ENCODE peak calls at places on chromosomes 11 and 22, in five cellular contexts. I is H1, B is A549, W is HepG2, D is K562. H is an unnamed sample.

GRCh38 chr11:21552910-21553309 is 640.0 kb upstream of the ANO5 start:
- DNase-seq in I (no peak), B (no peak), D (no peak), W (no peak), H (no peak)

GRCh38 chr22:38193580-38193979 is 8.2 kb upstream of the MAFF start:
- DNase-seq in I (no peak), B (no peak), D (peak), W (no peak), H (no peak)

GRCh38 chr11:69890476-69890875 is 71.3 kb upstream of the FGF3 start:
- DNase-seq in B (no peak), W (no peak), D (no peak), I (no peak), H (no peak)

GRCh38 chr11:19696073-19696472 is 16.6 kb upstream of the NAV2 start:
- DNase-seq in I (no peak), D (no peak), B (no peak), W (no peak), H (no peak)

GRCh38 chr11:76663461-76663760 is 7.1 kb downstream of the LRRC32 start:
- DNase-seq in B (no peak), W (no peak), D (no peak), I (no peak), H (no peak)

GRCh38 chr22:48751539-48752437 is 1075.9 kb downstream of the BRD1 start:
- DNase-seq in W (no peak), D (no peak), I (no peak), B (no peak), H (no peak)

GRCh38 chr22:40081662-40082061 is 86.9 kb downstream of the FAM83F start:
- DNase-seq in I (no peak), D (peak), W (no peak), B (no peak), H (no peak)

GRCh38 chr11:134150195-134150903 is 73.4 kb downstream of the NCAPD3 start:
- DNase-seq in B (no peak), W (no peak), I (no peak), D (no peak), H (no peak)

GRCh38 chr11:134258577-134258976 is 5.2 kb downstream of the ACAD8 start:
- DNase-seq in D (no peak), I (no peak), B (no peak), W (no peak), H (no peak)

GRCh38 chr11:6655790-6656580 is at the start of gene DCHS1:
- DNase-seq in I (no peak), W (no peak), B (no peak), D (no peak), H (peak)

GRCh38 chr11:83545494-83545893 is 259.3 kb upstream of the CCDC90B start:
- DNase-seq in I (no peak), W (no peak), B (no peak), D (no peak), H (no peak)
- TF ChIP-seq JUN in I (no peak), W (no peak), B (no peak), D (no peak), H (no peak)

DNA sequence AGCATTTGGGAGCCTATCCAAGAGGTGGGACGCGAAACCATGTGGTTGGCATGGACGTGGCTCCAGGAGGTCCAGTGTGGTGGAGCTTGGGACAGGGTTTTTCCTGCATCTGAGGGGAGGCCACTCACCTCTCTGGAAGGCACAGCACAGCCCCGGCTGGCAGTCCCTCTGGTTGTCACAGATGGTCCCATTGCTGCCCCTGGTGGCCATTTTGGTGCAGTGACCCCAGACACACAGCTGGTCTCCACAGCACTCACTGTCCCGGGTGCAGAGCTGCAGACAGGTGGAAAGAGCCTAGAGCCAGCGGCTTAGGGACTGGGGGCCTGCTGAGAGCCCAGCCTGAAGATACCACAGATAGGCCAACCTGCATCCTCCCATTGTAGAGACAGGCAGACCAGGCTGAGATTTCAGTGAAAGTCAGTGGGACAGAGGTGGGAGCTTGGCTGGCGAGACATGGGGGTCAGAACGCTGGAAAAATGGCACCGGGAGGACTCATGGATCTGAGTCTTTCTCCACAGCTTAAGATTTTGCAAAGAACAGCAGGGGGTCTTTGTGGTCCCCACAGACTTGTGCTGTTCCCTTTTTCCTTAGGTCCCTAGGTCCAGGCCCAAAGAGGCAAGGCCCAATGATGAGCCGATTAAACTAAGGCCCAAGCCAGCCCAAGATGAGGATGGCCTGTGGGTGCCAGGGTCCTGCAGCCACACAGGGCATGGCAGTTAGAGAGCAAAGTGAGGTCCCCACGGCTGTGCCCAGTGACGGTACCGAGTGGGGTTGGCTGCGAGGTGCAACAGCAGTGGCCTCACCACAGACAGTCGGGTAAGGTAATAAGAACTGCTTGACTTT is 41.4 kb downstream of the DKK3 start:
- DNase-seq in I (peak), B (peak), W (peak), D (peak), H (peak)
- TF ChIP-seq USF2 in I (no peak), B (no peak), W (no peak), D (no peak), H (no peak)

DNA sequence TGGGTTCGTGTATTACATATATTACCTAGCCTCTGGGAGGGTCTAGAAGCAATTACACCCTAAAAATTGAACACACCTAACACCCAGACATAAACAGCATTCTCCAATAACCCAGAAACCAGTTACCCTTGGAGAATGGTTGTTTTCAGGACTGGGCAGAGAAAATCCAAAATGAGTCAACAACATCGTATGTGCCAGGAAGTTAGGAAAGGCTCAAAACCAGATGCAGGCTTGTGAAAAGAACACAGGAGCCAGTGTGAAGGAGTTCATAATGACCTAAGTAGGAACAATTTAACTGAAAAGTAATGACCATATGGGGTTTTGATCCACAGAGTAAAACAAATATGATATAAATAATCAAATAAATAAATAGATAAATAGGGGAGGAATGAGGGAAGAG is 5.1 kb upstream of the CLPB start:
- DNase-seq in W (no peak), I (no peak), D (no peak), B (no peak), H (no peak)
- TF ChIP-seq JUN in W (no peak), I (no peak), D (no peak), B (no peak), H (no peak)

GRCh38 chr22:17960695-17961442 is 63.5 kb downstream of the MICAL3 start:
- DNase-seq in D (no peak), W (no peak), B (no peak), I (no peak), H (no peak)
- TF ChIP-seq USF2 in D (no peak), W (no peak), B (no peak), I (no peak), H (no peak)

DNA sequence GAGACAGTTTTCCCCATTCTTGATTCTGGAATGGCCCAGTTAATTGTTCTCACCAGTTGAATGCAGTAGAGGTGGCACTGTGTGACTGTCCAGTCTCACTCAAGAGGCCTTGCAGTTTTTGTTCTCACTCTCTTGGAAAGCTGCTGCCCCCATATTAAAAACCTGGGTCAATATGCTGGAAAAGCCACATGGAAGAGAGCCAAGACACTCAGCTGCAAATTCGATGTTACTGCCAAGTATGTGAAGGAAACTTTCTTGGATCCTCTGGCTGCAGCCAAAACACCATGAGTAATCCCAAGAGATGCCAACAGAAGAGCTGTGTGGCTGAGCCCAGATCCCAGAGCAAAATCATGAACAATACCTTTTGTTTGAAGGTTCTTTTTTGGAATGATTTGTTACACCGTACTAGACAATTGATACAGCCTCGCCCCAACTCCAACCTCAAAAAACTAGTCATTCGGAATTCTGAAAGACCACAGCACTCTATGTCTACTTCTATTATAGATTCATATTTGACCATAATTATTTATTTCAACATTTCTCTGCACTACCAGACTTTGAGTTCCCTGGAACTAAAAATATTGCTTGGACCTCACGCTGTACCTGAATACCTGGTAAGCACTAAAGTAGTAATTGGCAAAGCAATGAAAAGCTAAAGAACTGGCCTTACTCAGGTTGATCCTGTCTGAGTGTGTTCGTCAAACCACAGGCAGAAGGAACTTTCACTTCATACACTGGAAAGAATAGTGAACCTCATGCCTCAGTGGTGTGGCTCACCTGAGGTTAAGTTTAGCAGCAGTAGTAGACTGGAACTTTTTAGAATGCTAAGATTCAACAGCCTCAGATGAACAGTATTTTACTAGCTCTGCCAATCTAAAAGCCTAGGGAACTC is 378.8 kb downstream of the ETS1 start:
- DNase-seq in W (no peak), D (no peak), B (peak), I (no peak), H (no peak)
- TF ChIP-seq JUN in W (no peak), D (no peak), B (no peak), I (no peak), H (no peak)

DNA sequence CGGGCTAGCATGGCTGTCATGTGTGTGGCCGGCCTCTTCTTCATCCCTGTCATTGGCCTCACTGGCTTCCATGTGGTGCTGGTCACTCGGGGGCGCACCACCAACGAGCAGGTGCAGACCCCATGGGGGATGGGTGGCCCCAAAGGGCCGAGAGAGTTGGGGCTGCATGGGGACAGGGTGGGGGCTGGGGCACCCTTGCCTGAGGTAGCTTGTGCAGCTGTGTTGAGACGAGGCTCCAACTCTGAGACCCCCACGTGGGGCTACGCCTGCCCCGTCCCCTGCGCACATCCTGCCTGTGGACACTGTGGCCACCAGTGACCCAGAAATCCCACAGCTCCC is 8.5 kb downstream of the ZDHHC8 start:
- DNase-seq in I (no peak), W (no peak), D (no peak), B (no peak), H (no peak)
- TF ChIP-seq USF2 in I (no peak), W (no peak), D (no peak), B (no peak), H (no peak)

DNA sequence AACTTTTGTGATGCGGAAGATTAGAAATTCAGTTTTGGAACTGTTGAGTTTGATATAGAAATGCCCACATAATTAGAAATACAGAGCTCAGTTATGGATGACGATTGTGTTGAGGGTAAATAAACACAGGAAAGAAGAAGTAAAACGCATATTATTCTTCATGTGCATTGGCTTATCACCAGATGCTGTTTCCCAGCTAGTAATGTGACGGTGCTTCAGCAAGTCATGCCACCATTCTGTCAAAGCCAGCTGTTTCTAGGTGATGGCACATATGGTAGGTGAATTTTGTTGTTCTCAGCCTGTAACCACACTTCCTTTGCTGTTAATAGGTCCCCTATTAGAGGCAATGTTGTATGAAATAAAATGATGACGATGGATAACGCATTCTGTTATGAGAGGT is 68.9 kb downstream of the C11orf65 start:
- DNase-seq in I (no peak), W (no peak), D (no peak), B (no peak), H (no peak)
- TF ChIP-seq JUN in I (no peak), W (no peak), D (no peak), B (no peak), H (no peak)

DNA sequence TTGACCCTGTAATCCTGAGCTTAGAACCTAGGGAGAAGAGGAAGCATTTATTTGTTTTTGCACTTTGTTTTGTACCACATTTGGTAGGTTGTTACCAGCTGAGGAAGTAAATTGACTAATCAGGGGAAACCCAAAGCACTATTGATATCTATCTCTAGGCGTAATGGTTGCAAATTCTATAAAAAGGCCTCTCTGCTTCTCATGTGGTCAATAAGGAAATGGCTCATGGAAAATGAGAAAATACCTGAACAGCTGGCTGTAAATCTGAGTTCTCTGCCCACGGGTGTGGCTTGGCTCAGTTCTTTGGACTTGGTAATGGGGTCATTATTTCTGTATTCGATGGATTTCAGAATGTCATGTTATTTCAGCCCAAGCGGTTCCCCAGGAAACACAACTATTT is 42.4 kb downstream of the BARX2 start:
- DNase-seq in I (no peak), W (no peak), B (no peak), D (no peak), H (no peak)
- TF ChIP-seq USF2 in I (no peak), W (no peak), B (no peak), D (no peak), H (no peak)

H was measured in WTC11.